ENCODE peak calls at places on chromosomes 11 and 22, in eight cellular contexts. One of them, this sample, is unnamed. For H3K27me3, the result is how much of the 10 kb centered on the place peaks cover.

GRCh38 chr11:46658259-46658658 is 40.9 kb downstream of the ATG13 start:
- DNase-seq in colonic mucosa: no peak
- DNase-seq in neural progenitor cell: no peak
- DNase-seq in mammary epithelial cell: no peak
- DNase-seq in CD4-positive, CD25-positive, alpha-beta regulatory T cell: no peak
- DNase-seq in SJSA1: no peak
- DNase-seq in H1: no peak
- DNase-seq in stomach: no peak
- DNase-seq in this sample: no peak

GRCh38 chr11:12001152-12001551 is 7.3 kb downstream of the DKK3 start:
- DNase-seq in stomach: no peak
- DNase-seq in mammary epithelial cell: no peak
- DNase-seq in CD4-positive, CD25-positive, alpha-beta regulatory T cell: no peak
- DNase-seq in neural progenitor cell: no peak
- DNase-seq in H1: no peak
- DNase-seq in colonic mucosa: no peak
- DNase-seq in SJSA1: no peak
- DNase-seq in this sample: no peak

GRCh38 chr11:4926607-4927006 is 2.5 kb upstream of the OR51G1 start:
- DNase-seq in mammary epithelial cell: no peak
- DNase-seq in SJSA1: no peak
- DNase-seq in H1: no peak
- DNase-seq in neural progenitor cell: no peak
- DNase-seq in stomach: no peak
- DNase-seq in colonic mucosa: no peak
- DNase-seq in CD4-positive, CD25-positive, alpha-beta regulatory T cell: no peak
- DNase-seq in this sample: no peak

GRCh38 chr22:24434472-24435322 is 7.3 kb downstream of the ADORA2A start:
- DNase-seq in SJSA1: no peak
- DNase-seq in stomach: peak
- DNase-seq in CD4-positive, CD25-positive, alpha-beta regulatory T cell: peak
- DNase-seq in neural progenitor cell: no peak
- DNase-seq in colonic mucosa: no peak
- DNase-seq in H1: no peak
- DNase-seq in mammary epithelial cell: no peak
- DNase-seq in this sample: peak

GRCh38 chr11:28104425-28104824 is 3.5 kb downstream of the KIF18A start:
- DNase-seq in mammary epithelial cell: no peak
- DNase-seq in SJSA1: no peak
- DNase-seq in stomach: no peak
- DNase-seq in colonic mucosa: no peak
- DNase-seq in H1: no peak
- DNase-seq in CD4-positive, CD25-positive, alpha-beta regulatory T cell: no peak
- DNase-seq in neural progenitor cell: no peak
- DNase-seq in this sample: no peak

GRCh38 chr11:97201743-97202612 is 812.2 kb downstream of the JRKL start:
- DNase-seq in stomach: no peak
- DNase-seq in colonic mucosa: no peak
- DNase-seq in neural progenitor cell: peak
- DNase-seq in H1: no peak
- DNase-seq in CD4-positive, CD25-positive, alpha-beta regulatory T cell: no peak
- DNase-seq in mammary epithelial cell: no peak
- DNase-seq in SJSA1: no peak
- DNase-seq in this sample: no peak

GRCh38 chr11:103215812-103216211 is 106.6 kb downstream of the DYNC2H1 start:
- DNase-seq in neural progenitor cell: no peak
- DNase-seq in SJSA1: no peak
- DNase-seq in CD4-positive, CD25-positive, alpha-beta regulatory T cell: no peak
- DNase-seq in colonic mucosa: no peak
- DNase-seq in stomach: no peak
- DNase-seq in H1: no peak
- DNase-seq in mammary epithelial cell: no peak
- DNase-seq in this sample: no peak

GRCh38 chr11:72179804-72180396 is 12.0 kb upstream of the FOLR1 start:
- DNase-seq in neural progenitor cell: no peak
- DNase-seq in colonic mucosa: no peak
- DNase-seq in mammary epithelial cell: no peak
- DNase-seq in CD4-positive, CD25-positive, alpha-beta regulatory T cell: no peak
- DNase-seq in stomach: no peak
- DNase-seq in SJSA1: no peak
- DNase-seq in H1: no peak
- DNase-seq in this sample: no peak

GRCh38 chr11:33912405-33913361 is 20.8 kb upstream of the LMO2 start:
- DNase-seq in stomach: no peak
- DNase-seq in neural progenitor cell: peak
- DNase-seq in SJSA1: no peak
- DNase-seq in mammary epithelial cell: peak
- DNase-seq in H1: no peak
- DNase-seq in CD4-positive, CD25-positive, alpha-beta regulatory T cell: no peak
- DNase-seq in colonic mucosa: no peak
- DNase-seq in this sample: no peak

GRCh38 chr11:35588627-35589026 is 29.6 kb upstream of the FJX1 start:
- DNase-seq in CD4-positive, CD25-positive, alpha-beta regulatory T cell: no peak
- DNase-seq in mammary epithelial cell: peak
- DNase-seq in colonic mucosa: no peak
- DNase-seq in stomach: no peak
- DNase-seq in H1: no peak
- DNase-seq in neural progenitor cell: no peak
- DNase-seq in SJSA1: peak
- DNase-seq in this sample: no peak

GRCh38 chr11:1502971-1503707 is 16.6 kb upstream of the MOB2 start:
- DNase-seq in SJSA1: no peak
- DNase-seq in colonic mucosa: no peak
- DNase-seq in CD4-positive, CD25-positive, alpha-beta regulatory T cell: no peak
- DNase-seq in H1: no peak
- DNase-seq in neural progenitor cell: no peak
- DNase-seq in mammary epithelial cell: no peak
- DNase-seq in stomach: peak
- DNase-seq in this sample: no peak

GRCh38 chr11:19089421-19089820 is 27.5 kb upstream of the ZDHHC13 start:
- DNase-seq in stomach: no peak
- DNase-seq in H1: no peak
- DNase-seq in SJSA1: no peak
- DNase-seq in CD4-positive, CD25-positive, alpha-beta regulatory T cell: no peak
- DNase-seq in neural progenitor cell: no peak
- DNase-seq in mammary epithelial cell: peak
- DNase-seq in colonic mucosa: no peak
- DNase-seq in this sample: no peak

GRCh38 chr11:94758671-94759070 is 9.5 kb upstream of the AMOTL1 start:
- DNase-seq in H1: no peak
- DNase-seq in colonic mucosa: no peak
- DNase-seq in SJSA1: no peak
- DNase-seq in CD4-positive, CD25-positive, alpha-beta regulatory T cell: no peak
- DNase-seq in mammary epithelial cell: no peak
- DNase-seq in stomach: no peak
- DNase-seq in neural progenitor cell: no peak
- DNase-seq in this sample: no peak
- H3K27me3 ChIP-seq in H1: under half
- H3K27me3 ChIP-seq in colonic mucosa: under half
- H3K27me3 ChIP-seq in SJSA1: under half
- H3K27me3 ChIP-seq in CD4-positive, CD25-positive, alpha-beta regulatory T cell: under half
- H3K27me3 ChIP-seq in mammary epithelial cell: under half
- H3K27me3 ChIP-seq in stomach: under half
- H3K27me3 ChIP-seq in neural progenitor cell: under half
- H3K27me3 ChIP-seq in this sample: under half

DNA sequence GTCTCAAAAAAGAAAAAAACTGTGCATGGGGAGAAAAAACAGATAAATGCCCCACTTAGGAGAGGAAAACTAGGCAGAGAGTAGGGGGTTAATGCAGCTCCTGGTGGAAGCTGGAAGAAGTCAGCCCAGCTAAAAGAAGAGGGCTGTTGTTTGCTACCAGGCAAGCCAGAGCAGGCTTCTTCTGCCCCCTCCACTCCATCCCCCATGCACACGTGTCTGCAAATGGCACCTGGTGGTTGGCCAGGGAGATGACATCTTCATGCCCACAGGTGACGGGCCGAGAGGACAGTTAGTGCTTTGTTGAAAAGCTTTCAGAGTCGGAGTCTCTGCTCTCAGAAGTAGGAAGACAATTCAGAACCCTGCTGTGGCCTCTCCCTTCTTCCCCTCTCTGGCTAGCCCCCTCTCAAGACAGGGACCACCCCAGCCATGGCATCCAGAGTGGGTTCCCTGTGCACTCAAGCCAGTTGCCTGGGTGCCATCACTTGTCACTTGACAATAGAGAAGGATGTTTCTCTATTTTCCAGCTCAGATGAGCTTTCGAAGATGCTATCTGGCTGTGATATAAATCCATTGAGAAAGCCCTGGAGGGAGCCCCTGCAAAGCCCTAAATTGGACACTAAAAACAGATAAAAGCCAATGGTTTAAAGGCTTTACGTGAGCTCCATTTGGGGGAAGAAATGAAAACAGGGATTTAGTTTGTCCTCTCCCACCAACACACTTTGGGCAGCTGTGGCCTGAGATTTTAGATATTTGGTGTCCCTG is 142.0 kb downstream of the TRIM29 start:
- DNase-seq in stomach: no peak
- DNase-seq in mammary epithelial cell: peak
- DNase-seq in neural progenitor cell: no peak
- DNase-seq in CD4-positive, CD25-positive, alpha-beta regulatory T cell: no peak
- DNase-seq in H1: no peak
- DNase-seq in SJSA1: no peak
- DNase-seq in colonic mucosa: no peak
- DNase-seq in this sample: no peak
- H3K27me3 ChIP-seq in stomach: under half
- H3K27me3 ChIP-seq in mammary epithelial cell: under half
- H3K27me3 ChIP-seq in neural progenitor cell: under half
- H3K27me3 ChIP-seq in CD4-positive, CD25-positive, alpha-beta regulatory T cell: under half
- H3K27me3 ChIP-seq in H1: under half
- H3K27me3 ChIP-seq in SJSA1: under half
- H3K27me3 ChIP-seq in colonic mucosa: under half
- H3K27me3 ChIP-seq in this sample: under half

DNA sequence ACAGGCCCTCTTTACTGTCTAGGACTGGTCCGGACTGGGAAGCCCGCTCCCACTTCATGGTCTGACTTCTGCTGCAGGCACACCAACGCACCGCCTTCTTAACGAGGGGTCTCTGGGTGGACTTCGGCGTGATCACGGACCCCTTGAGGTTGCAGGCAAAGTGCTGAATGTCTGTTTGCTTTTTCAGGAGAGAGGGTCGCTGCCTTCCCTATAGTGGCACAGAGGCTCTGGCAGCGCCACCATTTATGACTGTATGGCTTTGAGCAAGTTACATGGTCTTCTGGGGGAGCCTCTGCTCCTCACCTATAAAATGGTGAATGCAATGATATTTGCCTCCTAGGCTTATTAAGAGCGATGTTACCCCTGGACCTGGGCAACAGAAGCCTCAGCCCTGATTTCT is 1.4 kb upstream of the SCN4B start:
- DNase-seq in H1: no peak
- DNase-seq in colonic mucosa: no peak
- DNase-seq in neural progenitor cell: no peak
- DNase-seq in CD4-positive, CD25-positive, alpha-beta regulatory T cell: no peak
- DNase-seq in SJSA1: no peak
- DNase-seq in stomach: no peak
- DNase-seq in mammary epithelial cell: no peak
- DNase-seq in this sample: no peak
- H3K27me3 ChIP-seq in H1: half or more
- H3K27me3 ChIP-seq in colonic mucosa: half or more
- H3K27me3 ChIP-seq in neural progenitor cell: half or more
- H3K27me3 ChIP-seq in CD4-positive, CD25-positive, alpha-beta regulatory T cell: under half
- H3K27me3 ChIP-seq in SJSA1: under half
- H3K27me3 ChIP-seq in stomach: half or more
- H3K27me3 ChIP-seq in mammary epithelial cell: under half
- H3K27me3 ChIP-seq in this sample: half or more

GRCh38 chr11:134275534-134276395 is at the start of gene GLB1L3:
- DNase-seq in colonic mucosa: no peak
- DNase-seq in H1: no peak
- DNase-seq in neural progenitor cell: peak
- DNase-seq in SJSA1: no peak
- DNase-seq in mammary epithelial cell: peak
- DNase-seq in stomach: no peak
- DNase-seq in CD4-positive, CD25-positive, alpha-beta regulatory T cell: peak
- DNase-seq in this sample: peak
- H3K27me3 ChIP-seq in colonic mucosa: half or more
- H3K27me3 ChIP-seq in H1: under half
- H3K27me3 ChIP-seq in neural progenitor cell: half or more
- H3K27me3 ChIP-seq in SJSA1: under half
- H3K27me3 ChIP-seq in mammary epithelial cell: under half
- H3K27me3 ChIP-seq in stomach: half or more
- H3K27me3 ChIP-seq in CD4-positive, CD25-positive, alpha-beta regulatory T cell: under half
- H3K27me3 ChIP-seq in this sample: under half